ENCODE peak calls at places on chromosomes 13 and 19, in ten cellular contexts. S is breast epithelium, N is upper lobe of left lung, P is transverse colon, Z is prostate gland, K is K562, F is vagina, B is GM23338, M is spleen, X is HCT116. O is an unnamed sample.

GRCh38 chr19:11673608-11674041 is 65.1 kb downstream of the ZNF823 start:
- DNase-seq in S (peak), N (no peak), P (peak), Z (peak), K (peak), F (peak), B (peak), M (peak), X (no peak), O (no peak)

GRCh38 chr19:29708553-29709439 is 6.3 kb downstream of the C19orf12 start:
- DNase-seq in S (no peak), N (no peak), P (peak), Z (no peak), K (no peak), F (no peak), B (no peak), M (peak), X (no peak), O (no peak)

GRCh38 chr13:59880468-59880867 is 283.3 kb downstream of the DIAPH3 start:
- DNase-seq in S (no peak), N (no peak), P (no peak), Z (no peak), K (no peak), F (no peak), B (no peak), M (no peak), X (no peak), O (no peak)

GRCh38 chr13:40762849-40763248 is 8.1 kb downstream of the MRPS31 start:
- DNase-seq in S (no peak), N (no peak), P (no peak), Z (no peak), K (no peak), F (no peak), B (no peak), M (no peak), X (no peak), O (no peak)

GRCh38 chr19:12055784-12056183 is 3.0 kb upstream of the ZNF878 start:
- DNase-seq in S (no peak), N (no peak), P (no peak), Z (no peak), K (no peak), F (no peak), B (no peak), M (no peak), X (no peak), O (no peak)

GRCh38 chr13:113155201-113155600 is 3.2 kb upstream of the PROZ start:
- DNase-seq in S (no peak), N (no peak), P (no peak), Z (no peak), K (no peak), F (peak), B (no peak), M (no peak), X (no peak), O (peak)

GRCh38 chr19:56297010-56297409 is 17.6 kb downstream of the ZSCAN5A start:
- DNase-seq in S (no peak), N (no peak), P (no peak), Z (no peak), K (no peak), F (no peak), B (no peak), M (no peak), X (no peak), O (no peak)

GRCh38 chr13:80654638-80655249 is 313.8 kb upstream of the SPRY2 start:
- DNase-seq in S (no peak), N (peak), P (no peak), Z (no peak), K (no peak), F (no peak), B (peak), M (peak), X (no peak), O (no peak)

GRCh38 chr19:28171983-28172382 is 1041.0 kb downstream of the UQCRFS1 start:
- DNase-seq in S (no peak), N (no peak), P (no peak), Z (no peak), K (no peak), F (no peak), B (no peak), M (no peak), X (no peak), O (no peak)

GRCh38 chr13:52665325-52665724 is 12.7 kb downstream of the SUGT1 start:
- DNase-seq in S (no peak), N (no peak), P (no peak), Z (no peak), K (peak), F (no peak), B (peak), M (no peak), X (peak), O (no peak)

GRCh38 chr19:29364224-29364726 is 151.3 kb upstream of the UQCRFS1 start:
- DNase-seq in S (no peak), N (no peak), P (no peak), Z (no peak), K (no peak), F (no peak), B (peak), M (no peak), X (no peak), O (no peak)

GRCh38 chr19:38990949-38991697 is 15.6 kb upstream of the FBXO17 start:
- DNase-seq in S (no peak), N (no peak), P (no peak), Z (no peak), K (no peak), F (no peak), B (no peak), M (no peak), X (no peak), O (no peak)

GRCh38 chr19:40739030-40739839 is 11.0 kb downstream of the ACTMAP start:
- DNase-seq in S (no peak), N (peak), P (no peak), Z (no peak), K (no peak), F (no peak), B (no peak), M (no peak), X (no peak), O (no peak)
- H3K4me3 ChIP-seq in S (peak), N (no peak), P (no peak), Z (no peak), K (no peak), F (no peak), B (no peak), M (no peak), X (no peak), O (no peak)

GRCh38 chr13:37295046-37295445 is 189.6 kb upstream of the CSNK1A1L start:
- DNase-seq in S (no peak), N (peak), P (no peak), Z (no peak), K (no peak), F (no peak), B (no peak), M (no peak), X (no peak), O (no peak)
- TF ChIP-seq POLR2AphosphoS5 in S (no peak), N (no peak), P (no peak), Z (no peak), K (no peak), F (no peak), B (no peak), M (no peak), X (no peak), O (no peak)

GRCh38 chr19:45772912-45773311 is 3.9 kb upstream of the SIX5 start:
- DNase-seq in S (no peak), N (no peak), P (no peak), Z (no peak), K (no peak), F (no peak), B (no peak), M (no peak), X (no peak), O (no peak)

GRCh38 chr19:45770192-45771101 is 1.4 kb upstream of the SIX5 start:
- DNase-seq in S (peak), N (peak), P (peak), Z (peak), K (peak), F (no peak), B (peak), M (peak), X (peak), O (peak)

GRCh38 chr19:45769821-45770191 is 754 bp upstream of the SIX5 start:
- DNase-seq in S (no peak), N (peak), P (peak), Z (peak), K (no peak), F (no peak), B (peak), M (peak), X (no peak), O (no peak)

GRCh38 chr19:45772130-45772880 is 3.3 kb upstream of the SIX5 start:
- DNase-seq in S (no peak), N (no peak), P (no peak), Z (no peak), K (no peak), F (no peak), B (no peak), M (no peak), X (no peak), O (peak)

GRCh38 chr19:45771331-45771933 is 2.4 kb upstream of the SIX5 start:
- DNase-seq in S (no peak), N (peak), P (no peak), Z (no peak), K (no peak), F (no peak), B (peak), M (no peak), X (no peak), O (no peak)
- H3K4me3 ChIP-seq in S (no peak), N (no peak), P (no peak), Z (peak), K (no peak), F (no peak), B (peak), M (no peak), X (no peak), O (no peak)

GRCh38 chr19:5790573-5791520 is at the start of gene DUS3L:
- DNase-seq in S (peak), N (peak), P (peak), Z (peak), K (peak), F (peak), B (peak), M (peak), X (peak), O (peak)
- TF ChIP-seq POLR2AphosphoS5 in S (peak), N (peak), P (peak), Z (peak), K (peak), F (peak), B (peak), M (peak), X (peak), O (peak)

O was measured in HL-60.